ENCODE peak calls at places on chromosomes 12 and 14, in ten cellular contexts. One of them, this sample, is unnamed.

GRCh38 chr12:45231515-45232145 is 15.7 kb downstream of the ANO6 start:
- DNase-seq in RKO: peak
- DNase-seq in NCI-H1105 treated with DMSO at 0.1 percent for 48 hours: peak
- DNase-seq in nephron progenitor cell: no peak
- DNase-seq in vagina: no peak
- DNase-seq in iPS-NIHi11: no peak
- DNase-seq in SJCRH30: no peak
- DNase-seq in SHP77: peak
- DNase-seq in body of pancreas: no peak
- DNase-seq in endothelial cell: no peak
- DNase-seq in this sample: no peak

GRCh38 chr14:64995291-64995690 is 8.6 kb downstream of the FNTB start:
- DNase-seq in endothelial cell: no peak
- DNase-seq in NCI-H1105 treated with DMSO at 0.1 percent for 48 hours: no peak
- DNase-seq in SJCRH30: no peak
- DNase-seq in iPS-NIHi11: no peak
- DNase-seq in vagina: no peak
- DNase-seq in SHP77: no peak
- DNase-seq in body of pancreas: no peak
- DNase-seq in nephron progenitor cell: no peak
- DNase-seq in RKO: no peak
- DNase-seq in this sample: no peak

GRCh38 chr12:42076976-42077375 is 67.7 kb downstream of the GXYLT1 start:
- DNase-seq in NCI-H1105 treated with DMSO at 0.1 percent for 48 hours: no peak
- DNase-seq in body of pancreas: no peak
- DNase-seq in nephron progenitor cell: no peak
- DNase-seq in endothelial cell: no peak
- DNase-seq in SHP77: no peak
- DNase-seq in iPS-NIHi11: no peak
- DNase-seq in RKO: no peak
- DNase-seq in vagina: no peak
- DNase-seq in SJCRH30: no peak
- DNase-seq in this sample: no peak

GRCh38 chr12:90280564-90281058 is 572.0 kb upstream of the ATP2B1 start:
- DNase-seq in body of pancreas: no peak
- DNase-seq in RKO: no peak
- DNase-seq in endothelial cell: no peak
- DNase-seq in vagina: no peak
- DNase-seq in NCI-H1105 treated with DMSO at 0.1 percent for 48 hours: no peak
- DNase-seq in SJCRH30: no peak
- DNase-seq in nephron progenitor cell: no peak
- DNase-seq in iPS-NIHi11: no peak
- DNase-seq in SHP77: no peak
- DNase-seq in this sample: no peak

GRCh38 chr12:132171968-132172521 is 27.8 kb downstream of the NOC4L start:
- DNase-seq in RKO: no peak
- DNase-seq in body of pancreas: no peak
- DNase-seq in endothelial cell: no peak
- DNase-seq in NCI-H1105 treated with DMSO at 0.1 percent for 48 hours: no peak
- DNase-seq in iPS-NIHi11: no peak
- DNase-seq in nephron progenitor cell: no peak
- DNase-seq in SHP77: no peak
- DNase-seq in vagina: no peak
- DNase-seq in SJCRH30: no peak
- DNase-seq in this sample: no peak

GRCh38 chr12:118034429-118035193 is 18.1 kb downstream of the RFC5 start:
- DNase-seq in NCI-H1105 treated with DMSO at 0.1 percent for 48 hours: peak
- DNase-seq in SHP77: peak
- DNase-seq in SJCRH30: peak
- DNase-seq in RKO: peak
- DNase-seq in vagina: no peak
- DNase-seq in iPS-NIHi11: peak
- DNase-seq in endothelial cell: peak
- DNase-seq in body of pancreas: peak
- DNase-seq in nephron progenitor cell: peak
- DNase-seq in this sample: peak

GRCh38 chr12:30095511-30095910 is 311.8 kb upstream of the TMTC1 start:
- DNase-seq in SHP77: no peak
- DNase-seq in endothelial cell: no peak
- DNase-seq in body of pancreas: no peak
- DNase-seq in nephron progenitor cell: no peak
- DNase-seq in RKO: no peak
- DNase-seq in NCI-H1105 treated with DMSO at 0.1 percent for 48 hours: no peak
- DNase-seq in iPS-NIHi11: no peak
- DNase-seq in vagina: no peak
- DNase-seq in SJCRH30: no peak
- DNase-seq in this sample: no peak

GRCh38 chr12:60035835-60036234 is 440.0 kb downstream of the SLC16A7 start:
- DNase-seq in SHP77: no peak
- DNase-seq in SJCRH30: no peak
- DNase-seq in vagina: no peak
- DNase-seq in nephron progenitor cell: no peak
- DNase-seq in iPS-NIHi11: no peak
- DNase-seq in endothelial cell: no peak
- DNase-seq in NCI-H1105 treated with DMSO at 0.1 percent for 48 hours: no peak
- DNase-seq in RKO: peak
- DNase-seq in body of pancreas: no peak
- DNase-seq in this sample: no peak

GRCh38 chr12:51686727-51687126 is 95.7 kb downstream of the SCN8A start:
- DNase-seq in iPS-NIHi11: no peak
- DNase-seq in vagina: no peak
- DNase-seq in SJCRH30: no peak
- DNase-seq in body of pancreas: no peak
- DNase-seq in NCI-H1105 treated with DMSO at 0.1 percent for 48 hours: no peak
- DNase-seq in RKO: no peak
- DNase-seq in SHP77: no peak
- DNase-seq in nephron progenitor cell: no peak
- DNase-seq in endothelial cell: no peak
- DNase-seq in this sample: no peak

GRCh38 chr14:95993768-95994592 is 45.2 kb upstream of the C14orf132 start:
- DNase-seq in endothelial cell: peak
- DNase-seq in iPS-NIHi11: peak
- DNase-seq in SJCRH30: peak
- DNase-seq in vagina: no peak
- DNase-seq in SHP77: peak
- DNase-seq in nephron progenitor cell: peak
- DNase-seq in body of pancreas: peak
- DNase-seq in RKO: peak
- DNase-seq in NCI-H1105 treated with DMSO at 0.1 percent for 48 hours: peak
- DNase-seq in this sample: peak

GRCh38 chr12:23472329-23472971 is 477.0 kb downstream of the SOX5 start:
- DNase-seq in vagina: no peak
- DNase-seq in body of pancreas: no peak
- DNase-seq in endothelial cell: no peak
- DNase-seq in SHP77: no peak
- DNase-seq in SJCRH30: no peak
- DNase-seq in RKO: no peak
- DNase-seq in NCI-H1105 treated with DMSO at 0.1 percent for 48 hours: no peak
- DNase-seq in iPS-NIHi11: peak
- DNase-seq in nephron progenitor cell: no peak
- DNase-seq in this sample: no peak

GRCh38 chr14:50542941-50543418 is 10.6 kb upstream of the MAP4K5 start:
- DNase-seq in vagina: no peak
- DNase-seq in SHP77: peak
- DNase-seq in iPS-NIHi11: peak
- DNase-seq in nephron progenitor cell: peak
- DNase-seq in body of pancreas: peak
- DNase-seq in NCI-H1105 treated with DMSO at 0.1 percent for 48 hours: peak
- DNase-seq in SJCRH30: peak
- DNase-seq in endothelial cell: peak
- DNase-seq in RKO: peak
- DNase-seq in this sample: no peak

GRCh38 chr14:23114669-23115491 is 4.2 kb downstream of the CEBPE start:
- DNase-seq in SHP77: no peak
- DNase-seq in nephron progenitor cell: no peak
- DNase-seq in SJCRH30: peak
- DNase-seq in iPS-NIHi11: no peak
- DNase-seq in RKO: peak
- DNase-seq in vagina: no peak
- DNase-seq in NCI-H1105 treated with DMSO at 0.1 percent for 48 hours: no peak
- DNase-seq in body of pancreas: peak
- DNase-seq in endothelial cell: no peak
- DNase-seq in this sample: peak

GRCh38 chr12:39646963-39647362 is 27.4 kb upstream of the ABCD2 start:
- DNase-seq in endothelial cell: no peak
- DNase-seq in SHP77: no peak
- DNase-seq in RKO: no peak
- DNase-seq in iPS-NIHi11: no peak
- DNase-seq in body of pancreas: no peak
- DNase-seq in SJCRH30: no peak
- DNase-seq in nephron progenitor cell: no peak
- DNase-seq in vagina: no peak
- DNase-seq in NCI-H1105 treated with DMSO at 0.1 percent for 48 hours: no peak
- DNase-seq in this sample: no peak

GRCh38 chr14:52148371-52148770 is 79.5 kb upstream of the NID2 start:
- DNase-seq in SHP77: no peak
- DNase-seq in iPS-NIHi11: no peak
- DNase-seq in body of pancreas: no peak
- DNase-seq in endothelial cell: no peak
- DNase-seq in RKO: no peak
- DNase-seq in nephron progenitor cell: no peak
- DNase-seq in NCI-H1105 treated with DMSO at 0.1 percent for 48 hours: no peak
- DNase-seq in SJCRH30: no peak
- DNase-seq in vagina: no peak
- DNase-seq in this sample: no peak

GRCh38 chr12:76450690-76451089 is 102.5 kb upstream of the BBS10 start:
- DNase-seq in NCI-H1105 treated with DMSO at 0.1 percent for 48 hours: no peak
- DNase-seq in iPS-NIHi11: no peak
- DNase-seq in nephron progenitor cell: no peak
- DNase-seq in vagina: no peak
- DNase-seq in endothelial cell: no peak
- DNase-seq in SJCRH30: no peak
- DNase-seq in RKO: peak
- DNase-seq in SHP77: no peak
- DNase-seq in body of pancreas: no peak
- DNase-seq in this sample: no peak

GRCh38 chr12:130787445-130788410 is 51.3 kb downstream of the STX2 start:
- DNase-seq in nephron progenitor cell: peak
- DNase-seq in endothelial cell: no peak
- DNase-seq in SJCRH30: no peak
- DNase-seq in iPS-NIHi11: peak
- DNase-seq in vagina: no peak
- DNase-seq in NCI-H1105 treated with DMSO at 0.1 percent for 48 hours: no peak
- DNase-seq in SHP77: no peak
- DNase-seq in RKO: no peak
- DNase-seq in body of pancreas: no peak
- DNase-seq in this sample: no peak

GRCh38 chr12:116628989-116629388 is 69.8 kb downstream of the MAP1LC3B2 start:
- DNase-seq in SHP77: no peak
- DNase-seq in NCI-H1105 treated with DMSO at 0.1 percent for 48 hours: peak
- DNase-seq in endothelial cell: no peak
- DNase-seq in RKO: no peak
- DNase-seq in vagina: no peak
- DNase-seq in iPS-NIHi11: no peak
- DNase-seq in SJCRH30: no peak
- DNase-seq in body of pancreas: no peak
- DNase-seq in nephron progenitor cell: no peak
- DNase-seq in this sample: no peak

GRCh38 chr12:116194935-116195431 is 82.5 kb downstream of the MED13L start:
- DNase-seq in SHP77: peak
- DNase-seq in RKO: no peak
- DNase-seq in iPS-NIHi11: no peak
- DNase-seq in SJCRH30: no peak
- DNase-seq in body of pancreas: no peak
- DNase-seq in endothelial cell: no peak
- DNase-seq in nephron progenitor cell: no peak
- DNase-seq in vagina: no peak
- DNase-seq in NCI-H1105 treated with DMSO at 0.1 percent for 48 hours: no peak
- DNase-seq in this sample: no peak

GRCh38 chr12:55641595-55641994 is 4.9 kb downstream of the OR10P1 start:
- DNase-seq in body of pancreas: no peak
- DNase-seq in SJCRH30: no peak
- DNase-seq in iPS-NIHi11: no peak
- DNase-seq in RKO: no peak
- DNase-seq in vagina: no peak
- DNase-seq in SHP77: no peak
- DNase-seq in NCI-H1105 treated with DMSO at 0.1 percent for 48 hours: no peak
- DNase-seq in endothelial cell: no peak
- DNase-seq in nephron progenitor cell: no peak
- DNase-seq in this sample: no peak

GRCh38 chr12:74964390-74964789 is 245.2 kb downstream of the KCNC2 start:
- DNase-seq in body of pancreas: no peak
- DNase-seq in iPS-NIHi11: no peak
- DNase-seq in SJCRH30: no peak
- DNase-seq in nephron progenitor cell: no peak
- DNase-seq in SHP77: no peak
- DNase-seq in endothelial cell: no peak
- DNase-seq in NCI-H1105 treated with DMSO at 0.1 percent for 48 hours: no peak
- DNase-seq in vagina: no peak
- DNase-seq in RKO: no peak
- DNase-seq in this sample: no peak

GRCh38 chr14:101601603-101602465 is 40.5 kb downstream of the DIO3 start:
- DNase-seq in iPS-NIHi11: peak
- DNase-seq in RKO: no peak
- DNase-seq in SJCRH30: no peak
- DNase-seq in vagina: no peak
- DNase-seq in endothelial cell: no peak
- DNase-seq in body of pancreas: no peak
- DNase-seq in nephron progenitor cell: no peak
- DNase-seq in SHP77: no peak
- DNase-seq in NCI-H1105 treated with DMSO at 0.1 percent for 48 hours: no peak
- DNase-seq in this sample: no peak

GRCh38 chr14:94706132-94706531 is 63.8 kb downstream of the GSC start:
- DNase-seq in SHP77: no peak
- DNase-seq in SJCRH30: no peak
- DNase-seq in RKO: no peak
- DNase-seq in NCI-H1105 treated with DMSO at 0.1 percent for 48 hours: no peak
- DNase-seq in iPS-NIHi11: no peak
- DNase-seq in nephron progenitor cell: no peak
- DNase-seq in vagina: no peak
- DNase-seq in endothelial cell: no peak
- DNase-seq in body of pancreas: no peak
- DNase-seq in this sample: no peak

GRCh38 chr12:121808623-121809022 is 4.8 kb downstream of the SETD1B start:
- DNase-seq in iPS-NIHi11: no peak
- DNase-seq in SHP77: no peak
- DNase-seq in body of pancreas: no peak
- DNase-seq in endothelial cell: no peak
- DNase-seq in nephron progenitor cell: no peak
- DNase-seq in vagina: no peak
- DNase-seq in NCI-H1105 treated with DMSO at 0.1 percent for 48 hours: no peak
- DNase-seq in RKO: no peak
- DNase-seq in SJCRH30: no peak
- DNase-seq in this sample: no peak

GRCh38 chr12:49588761-49589516 is 16.5 kb downstream of the FAM186B start:
- DNase-seq in vagina: no peak
- DNase-seq in SHP77: no peak
- DNase-seq in SJCRH30: peak
- DNase-seq in body of pancreas: no peak
- DNase-seq in NCI-H1105 treated with DMSO at 0.1 percent for 48 hours: no peak
- DNase-seq in nephron progenitor cell: no peak
- DNase-seq in endothelial cell: no peak
- DNase-seq in iPS-NIHi11: no peak
- DNase-seq in RKO: no peak
- DNase-seq in this sample: no peak

GRCh38 chr14:101349108-101349507 is 212.2 kb upstream of the DIO3 start:
- DNase-seq in nephron progenitor cell: no peak
- DNase-seq in SHP77: no peak
- DNase-seq in SJCRH30: no peak
- DNase-seq in vagina: peak
- DNase-seq in RKO: no peak
- DNase-seq in iPS-NIHi11: no peak
- DNase-seq in endothelial cell: no peak
- DNase-seq in NCI-H1105 treated with DMSO at 0.1 percent for 48 hours: no peak
- DNase-seq in body of pancreas: no peak
- DNase-seq in this sample: no peak

GRCh38 chr12:4908694-4909396 is 860 bp upstream of the KCNA1 start:
- DNase-seq in NCI-H1105 treated with DMSO at 0.1 percent for 48 hours: peak
- DNase-seq in SJCRH30: no peak
- DNase-seq in vagina: no peak
- DNase-seq in endothelial cell: peak
- DNase-seq in iPS-NIHi11: peak
- DNase-seq in body of pancreas: no peak
- DNase-seq in SHP77: no peak
- DNase-seq in RKO: no peak
- DNase-seq in nephron progenitor cell: peak
- DNase-seq in this sample: no peak

GRCh38 chr12:28440209-28440608 is 250.0 kb downstream of the CCDC91 start:
- DNase-seq in body of pancreas: no peak
- DNase-seq in nephron progenitor cell: no peak
- DNase-seq in iPS-NIHi11: no peak
- DNase-seq in SHP77: no peak
- DNase-seq in NCI-H1105 treated with DMSO at 0.1 percent for 48 hours: peak
- DNase-seq in endothelial cell: no peak
- DNase-seq in vagina: no peak
- DNase-seq in RKO: no peak
- DNase-seq in SJCRH30: no peak
- DNase-seq in this sample: no peak